ENCODE peak calls at places on chromosomes 3 and 15, in ten cellular contexts. One of them, this sample, is unnamed.

GRCh38 chr3:197511130-197511529 is 44.6 kb downstream of the BDH1 start:
- DNase-seq in Panc1: no peak
- DNase-seq in transverse colon: no peak
- DNase-seq in suprapubic skin: no peak
- DNase-seq in upper lobe of left lung: no peak
- DNase-seq in GM12878: no peak
- DNase-seq in K562: no peak
- DNase-seq in stomach: no peak
- DNase-seq in sigmoid colon: no peak
- DNase-seq in HCT116: no peak
- DNase-seq in this sample: no peak

GRCh38 chr3:21158801-21159564 is 592.0 kb downstream of the ZNF385D start:
- DNase-seq in transverse colon: no peak
- DNase-seq in upper lobe of left lung: no peak
- DNase-seq in sigmoid colon: no peak
- DNase-seq in Panc1: no peak
- DNase-seq in HCT116: no peak
- DNase-seq in suprapubic skin: no peak
- DNase-seq in stomach: no peak
- DNase-seq in GM12878: no peak
- DNase-seq in K562: no peak
- DNase-seq in this sample: no peak

GRCh38 chr15:91572110-91572509 is 281.4 kb upstream of the SLCO3A1 start:
- DNase-seq in stomach: peak
- DNase-seq in Panc1: no peak
- DNase-seq in K562: no peak
- DNase-seq in HCT116: no peak
- DNase-seq in GM12878: no peak
- DNase-seq in suprapubic skin: no peak
- DNase-seq in upper lobe of left lung: peak
- DNase-seq in transverse colon: no peak
- DNase-seq in sigmoid colon: no peak
- DNase-seq in this sample: no peak

GRCh38 chr15:29986946-29987345 is 95.8 kb upstream of the GOLGA8J start:
- DNase-seq in sigmoid colon: no peak
- DNase-seq in Panc1: no peak
- DNase-seq in suprapubic skin: no peak
- DNase-seq in upper lobe of left lung: no peak
- DNase-seq in GM12878: no peak
- DNase-seq in HCT116: no peak
- DNase-seq in stomach: no peak
- DNase-seq in transverse colon: no peak
- DNase-seq in K562: no peak
- DNase-seq in this sample: no peak

GRCh38 chr15:27704939-27705514 is 394.1 kb downstream of the OCA2 start:
- DNase-seq in sigmoid colon: no peak
- DNase-seq in stomach: no peak
- DNase-seq in upper lobe of left lung: no peak
- DNase-seq in HCT116: no peak
- DNase-seq in GM12878: no peak
- DNase-seq in transverse colon: no peak
- DNase-seq in K562: no peak
- DNase-seq in Panc1: no peak
- DNase-seq in suprapubic skin: no peak
- DNase-seq in this sample: no peak

GRCh38 chr3:196544491-196544992 is 23.8 kb downstream of the WDR53 start:
- DNase-seq in K562: no peak
- DNase-seq in suprapubic skin: no peak
- DNase-seq in GM12878: no peak
- DNase-seq in transverse colon: no peak
- DNase-seq in HCT116: no peak
- DNase-seq in upper lobe of left lung: no peak
- DNase-seq in sigmoid colon: no peak
- DNase-seq in stomach: no peak
- DNase-seq in Panc1: no peak
- DNase-seq in this sample: no peak

GRCh38 chr3:159841766-159842165 is 146.9 kb upstream of the IL12A start:
- DNase-seq in GM12878: no peak
- DNase-seq in stomach: no peak
- DNase-seq in suprapubic skin: no peak
- DNase-seq in transverse colon: no peak
- DNase-seq in HCT116: no peak
- DNase-seq in Panc1: no peak
- DNase-seq in K562: no peak
- DNase-seq in upper lobe of left lung: no peak
- DNase-seq in sigmoid colon: no peak
- DNase-seq in this sample: no peak

GRCh38 chr3:133926736-133927542 is 31.3 kb upstream of the RAB6B start:
- DNase-seq in stomach: no peak
- DNase-seq in suprapubic skin: no peak
- DNase-seq in GM12878: no peak
- DNase-seq in Panc1: no peak
- DNase-seq in sigmoid colon: no peak
- DNase-seq in K562: peak
- DNase-seq in upper lobe of left lung: no peak
- DNase-seq in HCT116: no peak
- DNase-seq in transverse colon: no peak
- DNase-seq in this sample: no peak

GRCh38 chr3:187186375-187186774 is 10.9 kb upstream of the RTP1 start:
- DNase-seq in HCT116: no peak
- DNase-seq in K562: no peak
- DNase-seq in stomach: no peak
- DNase-seq in transverse colon: no peak
- DNase-seq in upper lobe of left lung: no peak
- DNase-seq in suprapubic skin: no peak
- DNase-seq in GM12878: no peak
- DNase-seq in sigmoid colon: no peak
- DNase-seq in Panc1: no peak
- DNase-seq in this sample: no peak

GRCh38 chr3:135238201-135238600 is 443.1 kb downstream of the EPHB1 start:
- DNase-seq in suprapubic skin: no peak
- DNase-seq in Panc1: no peak
- DNase-seq in GM12878: no peak
- DNase-seq in sigmoid colon: no peak
- DNase-seq in stomach: no peak
- DNase-seq in upper lobe of left lung: no peak
- DNase-seq in K562: no peak
- DNase-seq in HCT116: no peak
- DNase-seq in transverse colon: no peak
- DNase-seq in this sample: no peak

GRCh38 chr3:157294444-157294843 is 134.5 kb upstream of the CCNL1 start:
- DNase-seq in GM12878: no peak
- DNase-seq in upper lobe of left lung: no peak
- DNase-seq in K562: no peak
- DNase-seq in sigmoid colon: no peak
- DNase-seq in HCT116: no peak
- DNase-seq in suprapubic skin: no peak
- DNase-seq in Panc1: no peak
- DNase-seq in stomach: no peak
- DNase-seq in transverse colon: no peak
- DNase-seq in this sample: no peak

DNA sequence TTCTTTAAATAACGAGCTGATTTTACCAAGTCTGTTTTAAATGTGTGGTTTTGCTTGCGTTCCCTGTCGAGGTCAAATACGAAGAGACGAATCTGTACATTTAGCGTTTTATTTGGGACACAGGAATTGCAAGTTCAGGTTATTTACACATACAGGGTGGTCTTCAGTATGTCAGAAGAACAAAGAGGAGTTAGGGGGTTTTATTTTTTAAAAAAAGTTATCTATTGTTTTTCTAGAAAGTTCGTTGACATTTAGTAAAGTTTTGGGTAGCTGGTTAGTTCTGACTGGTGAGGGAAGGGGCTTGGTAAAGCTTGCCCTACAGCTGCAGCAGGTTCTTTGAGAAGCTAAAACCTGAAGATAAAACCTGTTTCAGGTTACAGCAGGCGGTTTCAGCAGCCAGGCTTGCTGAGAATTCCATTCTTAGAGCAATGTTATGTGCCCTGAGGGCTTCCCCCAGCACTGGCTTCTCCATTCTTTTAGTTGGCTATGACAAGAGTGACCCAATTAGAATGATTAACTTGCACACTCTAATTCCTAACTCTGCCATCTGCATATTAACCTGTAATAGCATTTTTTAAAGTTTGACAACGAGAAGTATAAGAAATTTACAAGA is 810 bp upstream of the ZNF280D start:
- DNase-seq in HCT116: no peak
- DNase-seq in suprapubic skin: no peak
- DNase-seq in stomach: no peak
- DNase-seq in Panc1: no peak
- DNase-seq in K562: peak
- DNase-seq in transverse colon: no peak
- DNase-seq in upper lobe of left lung: no peak
- DNase-seq in sigmoid colon: no peak
- DNase-seq in GM12878: no peak
- DNase-seq in this sample: no peak
- TF ChIP-seq POLR2AphosphoS5 in HCT116: no peak
- TF ChIP-seq POLR2AphosphoS5 in suprapubic skin: no peak
- TF ChIP-seq POLR2AphosphoS5 in stomach: no peak
- TF ChIP-seq POLR2AphosphoS5 in Panc1: no peak
- TF ChIP-seq POLR2AphosphoS5 in K562: no peak
- TF ChIP-seq POLR2AphosphoS5 in transverse colon: no peak
- TF ChIP-seq POLR2AphosphoS5 in upper lobe of left lung: no peak
- TF ChIP-seq POLR2AphosphoS5 in sigmoid colon: no peak
- TF ChIP-seq POLR2AphosphoS5 in GM12878: no peak
- TF ChIP-seq POLR2AphosphoS5 in this sample: no peak

DNA sequence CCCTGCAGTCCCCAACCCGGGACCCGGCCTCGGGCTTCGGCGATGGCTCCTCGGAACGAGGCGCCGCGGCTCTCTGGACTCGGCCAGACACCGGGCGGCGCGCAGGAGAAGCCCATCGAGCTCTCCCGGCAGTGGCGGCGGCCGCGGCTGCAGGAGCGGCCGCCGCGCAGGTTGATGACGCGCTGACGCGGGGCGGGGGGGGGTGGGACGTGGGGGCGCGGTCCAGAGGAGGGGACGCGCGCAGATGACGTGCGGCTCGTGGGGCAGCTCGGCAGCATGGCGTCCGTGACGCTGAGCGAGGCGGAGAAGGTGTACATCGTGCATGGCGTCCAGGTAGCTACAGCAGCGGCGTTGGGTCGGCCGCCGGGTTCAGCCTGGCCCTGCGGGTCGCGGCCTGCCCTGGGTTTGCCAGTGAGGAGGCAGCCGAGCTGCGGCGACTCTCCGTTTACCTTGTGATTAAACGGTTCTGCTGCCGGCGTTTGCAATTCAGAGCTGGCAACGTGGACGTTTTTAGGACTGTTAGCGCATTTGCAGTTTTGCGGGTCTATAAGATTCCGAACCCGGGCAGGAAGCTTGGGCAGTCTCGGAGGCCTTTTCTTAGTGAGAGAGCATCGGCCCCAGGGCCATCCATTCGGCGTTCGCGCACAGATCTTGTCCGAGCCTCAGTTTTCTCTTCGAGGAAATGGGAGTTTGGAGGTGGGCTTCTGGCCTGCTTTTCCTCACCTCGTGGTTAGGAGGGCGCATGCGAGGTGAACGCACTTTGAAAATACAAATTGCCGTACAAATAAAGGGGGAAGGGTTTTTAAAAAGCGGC is at the start of the genes EXOSC7 and ZDHHC3:
- DNase-seq in sigmoid colon: peak
- DNase-seq in Panc1: no peak
- DNase-seq in upper lobe of left lung: peak
- DNase-seq in K562: peak
- DNase-seq in suprapubic skin: peak
- DNase-seq in stomach: peak
- DNase-seq in transverse colon: peak
- DNase-seq in GM12878: no peak
- DNase-seq in HCT116: peak
- DNase-seq in this sample: peak
- TF ChIP-seq POLR2AphosphoS5 in sigmoid colon: peak
- TF ChIP-seq POLR2AphosphoS5 in Panc1: peak
- TF ChIP-seq POLR2AphosphoS5 in upper lobe of left lung: peak
- TF ChIP-seq POLR2AphosphoS5 in K562: peak
- TF ChIP-seq POLR2AphosphoS5 in suprapubic skin: peak
- TF ChIP-seq POLR2AphosphoS5 in stomach: peak
- TF ChIP-seq POLR2AphosphoS5 in transverse colon: peak
- TF ChIP-seq POLR2AphosphoS5 in GM12878: peak
- TF ChIP-seq POLR2AphosphoS5 in HCT116: peak
- TF ChIP-seq POLR2AphosphoS5 in this sample: peak

DNA sequence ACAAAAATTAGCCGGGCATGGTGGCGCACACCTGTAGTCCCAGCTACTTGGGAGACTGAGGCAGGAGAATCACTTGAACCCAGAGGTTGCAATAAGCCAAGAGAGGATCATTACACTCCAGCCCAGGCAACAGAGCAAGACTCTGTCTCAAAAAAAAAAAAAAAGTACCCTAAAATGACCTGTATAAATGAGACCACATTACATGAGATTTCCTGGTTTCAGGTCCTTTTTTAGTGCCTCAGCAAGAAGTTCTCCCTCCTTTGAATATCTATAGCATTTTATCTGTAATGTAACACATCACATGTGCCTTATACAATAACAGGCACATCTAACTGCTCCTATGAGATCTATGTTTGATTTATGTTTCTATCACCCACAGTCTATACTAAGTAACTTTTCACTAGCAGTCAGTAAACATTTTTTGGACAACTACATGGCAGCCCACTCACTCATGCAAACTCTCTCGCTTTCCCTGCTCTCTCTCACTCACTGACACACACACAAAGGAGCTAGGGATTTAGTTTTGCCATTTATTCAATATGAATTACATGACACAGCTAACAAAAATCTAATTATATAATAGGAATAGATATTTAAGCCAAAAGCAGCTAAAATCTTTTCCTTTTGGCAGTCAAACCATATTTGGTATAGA is 34.1 kb downstream of the ADAM10 start:
- DNase-seq in stomach: no peak
- DNase-seq in HCT116: no peak
- DNase-seq in sigmoid colon: no peak
- DNase-seq in GM12878: no peak
- DNase-seq in suprapubic skin: no peak
- DNase-seq in K562: no peak
- DNase-seq in Panc1: no peak
- DNase-seq in transverse colon: no peak
- DNase-seq in upper lobe of left lung: no peak
- DNase-seq in this sample: no peak
- TF ChIP-seq POLR2AphosphoS5 in stomach: no peak
- TF ChIP-seq POLR2AphosphoS5 in HCT116: no peak
- TF ChIP-seq POLR2AphosphoS5 in sigmoid colon: no peak
- TF ChIP-seq POLR2AphosphoS5 in GM12878: no peak
- TF ChIP-seq POLR2AphosphoS5 in suprapubic skin: no peak
- TF ChIP-seq POLR2AphosphoS5 in K562: no peak
- TF ChIP-seq POLR2AphosphoS5 in Panc1: no peak
- TF ChIP-seq POLR2AphosphoS5 in transverse colon: no peak
- TF ChIP-seq POLR2AphosphoS5 in upper lobe of left lung: no peak
- TF ChIP-seq POLR2AphosphoS5 in this sample: no peak

DNA sequence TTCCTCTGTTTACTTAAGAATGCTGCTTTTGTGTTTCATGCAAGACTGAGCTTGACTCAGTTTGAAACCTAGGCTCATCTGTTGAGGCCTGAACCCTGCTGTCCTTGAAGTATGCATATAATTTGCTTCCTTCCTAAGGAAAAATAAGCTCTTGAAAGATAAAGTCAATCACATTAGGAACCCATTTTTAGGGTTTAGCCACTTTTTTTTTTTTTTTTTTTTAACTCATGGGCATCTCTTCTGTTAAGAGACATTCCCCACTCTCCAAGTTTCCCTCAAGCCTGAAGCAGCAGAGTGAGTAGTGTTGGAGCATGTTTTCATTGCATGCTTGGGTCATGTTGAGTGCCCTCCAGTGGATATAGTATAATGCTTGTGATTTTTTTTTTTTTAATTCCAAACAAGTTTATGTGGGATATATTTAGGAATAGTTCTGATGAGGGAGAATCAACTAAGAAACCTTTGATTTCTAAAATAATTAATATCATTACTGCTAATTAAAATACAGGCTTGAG is 3.6 kb downstream of the CTNNB1 start:
- DNase-seq in transverse colon: no peak
- DNase-seq in Panc1: no peak
- DNase-seq in GM12878: no peak
- DNase-seq in suprapubic skin: no peak
- DNase-seq in HCT116: no peak
- DNase-seq in K562: peak
- DNase-seq in stomach: no peak
- DNase-seq in upper lobe of left lung: peak
- DNase-seq in sigmoid colon: no peak
- DNase-seq in this sample: no peak
- TF ChIP-seq POLR2AphosphoS5 in transverse colon: no peak
- TF ChIP-seq POLR2AphosphoS5 in Panc1: no peak
- TF ChIP-seq POLR2AphosphoS5 in GM12878: no peak
- TF ChIP-seq POLR2AphosphoS5 in suprapubic skin: no peak
- TF ChIP-seq POLR2AphosphoS5 in HCT116: no peak
- TF ChIP-seq POLR2AphosphoS5 in K562: no peak
- TF ChIP-seq POLR2AphosphoS5 in stomach: peak
- TF ChIP-seq POLR2AphosphoS5 in upper lobe of left lung: no peak
- TF ChIP-seq POLR2AphosphoS5 in sigmoid colon: no peak
- TF ChIP-seq POLR2AphosphoS5 in this sample: no peak